ENCODE peak calls at places on chromosomes 13 and 19, in nine cellular contexts. One of them, this sample, is unnamed.
A peak's percentile ranks its signal among the peaks of the same experiment; 100 is the strongest.

GRCh38 chr19:47284324-47284899 is 9.7 kb downstream of the INAFM1 start:
- DNase-seq in CD4-positive, alpha-beta memory T cell: peak; percentile 69
- DNase-seq in small intestine: peak; percentile 60
- DNase-seq in SJSA1: peak; percentile 65
- DNase-seq in CD8-positive, alpha-beta T cell: no peak
- DNase-seq in WERI-Rb-1: peak; percentile 30
- DNase-seq in SK-N-MC: peak; percentile 56
- DNase-seq in left ventricle myocardium inferior: no peak
- DNase-seq in heart left ventricle: no peak
- DNase-seq in this sample: no peak

GRCh38 chr19:34818270-34818669 is 45.3 kb upstream of the ZNF599 start:
- DNase-seq in heart left ventricle: no peak
- DNase-seq in SK-N-MC: no peak
- DNase-seq in CD8-positive, alpha-beta T cell: no peak
- DNase-seq in SJSA1: no peak
- DNase-seq in small intestine: no peak
- DNase-seq in CD4-positive, alpha-beta memory T cell: no peak
- DNase-seq in WERI-Rb-1: no peak
- DNase-seq in left ventricle myocardium inferior: no peak
- DNase-seq in this sample: no peak

GRCh38 chr19:28258794-28259193 is 954.2 kb downstream of the UQCRFS1 start:
- DNase-seq in small intestine: no peak
- DNase-seq in CD4-positive, alpha-beta memory T cell: no peak
- DNase-seq in SK-N-MC: no peak
- DNase-seq in heart left ventricle: no peak
- DNase-seq in CD8-positive, alpha-beta T cell: no peak
- DNase-seq in WERI-Rb-1: no peak
- DNase-seq in left ventricle myocardium inferior: no peak
- DNase-seq in SJSA1: no peak
- DNase-seq in this sample: no peak

GRCh38 chr19:40754611-40755247 is 3.7 kb downstream of the SNRPA start:
- DNase-seq in CD8-positive, alpha-beta T cell: no peak
- DNase-seq in SJSA1: no peak
- DNase-seq in left ventricle myocardium inferior: no peak
- DNase-seq in WERI-Rb-1: no peak
- DNase-seq in SK-N-MC: no peak
- DNase-seq in small intestine: peak; percentile 92
- DNase-seq in heart left ventricle: no peak
- DNase-seq in CD4-positive, alpha-beta memory T cell: no peak
- DNase-seq in this sample: no peak

GRCh38 chr13:110012102-110012739 is 225.8 kb upstream of the IRS2 start:
- DNase-seq in WERI-Rb-1: no peak
- DNase-seq in CD4-positive, alpha-beta memory T cell: no peak
- DNase-seq in CD8-positive, alpha-beta T cell: no peak
- DNase-seq in SK-N-MC: no peak
- DNase-seq in SJSA1: peak; percentile 99
- DNase-seq in heart left ventricle: no peak
- DNase-seq in left ventricle myocardium inferior: no peak
- DNase-seq in small intestine: no peak
- DNase-seq in this sample: no peak

GRCh38 chr19:11379857-11380350 is 4.2 kb downstream of the EPOR start:
- DNase-seq in WERI-Rb-1: no peak
- DNase-seq in CD4-positive, alpha-beta memory T cell: no peak
- DNase-seq in left ventricle myocardium inferior: no peak
- DNase-seq in SJSA1: no peak
- DNase-seq in CD8-positive, alpha-beta T cell: no peak
- DNase-seq in heart left ventricle: no peak
- DNase-seq in SK-N-MC: no peak
- DNase-seq in small intestine: no peak
- DNase-seq in this sample: no peak

GRCh38 chr19:38557205-38557799 is 60.5 kb downstream of the MAP4K1 start:
- DNase-seq in CD8-positive, alpha-beta T cell: no peak
- DNase-seq in CD4-positive, alpha-beta memory T cell: peak; percentile 33
- DNase-seq in left ventricle myocardium inferior: no peak
- DNase-seq in WERI-Rb-1: no peak
- DNase-seq in heart left ventricle: no peak
- DNase-seq in SJSA1: no peak
- DNase-seq in SK-N-MC: no peak
- DNase-seq in small intestine: peak; percentile 51
- DNase-seq in this sample: no peak

GRCh38 chr13:51697181-51697580 is 106.8 kb downstream of the DHRS12 start:
- DNase-seq in small intestine: no peak
- DNase-seq in SK-N-MC: no peak
- DNase-seq in heart left ventricle: no peak
- DNase-seq in CD4-positive, alpha-beta memory T cell: no peak
- DNase-seq in CD8-positive, alpha-beta T cell: no peak
- DNase-seq in WERI-Rb-1: no peak
- DNase-seq in left ventricle myocardium inferior: no peak
- DNase-seq in SJSA1: no peak
- DNase-seq in this sample: no peak

GRCh38 chr19:10118960-10119359 is 739 bp downstream of the EIF3G start:
- DNase-seq in CD8-positive, alpha-beta T cell: no peak
- DNase-seq in SJSA1: no peak
- DNase-seq in CD4-positive, alpha-beta memory T cell: no peak
- DNase-seq in WERI-Rb-1: no peak
- DNase-seq in small intestine: no peak
- DNase-seq in heart left ventricle: no peak
- DNase-seq in SK-N-MC: no peak
- DNase-seq in left ventricle myocardium inferior: no peak
- DNase-seq in this sample: no peak

GRCh38 chr13:20231839-20232555 is at the start of gene GJB6:
- DNase-seq in heart left ventricle: no peak
- DNase-seq in SK-N-MC: no peak
- DNase-seq in CD4-positive, alpha-beta memory T cell: peak; percentile 15
- DNase-seq in left ventricle myocardium inferior: no peak
- DNase-seq in SJSA1: no peak
- DNase-seq in WERI-Rb-1: no peak
- DNase-seq in small intestine: peak; percentile 12
- DNase-seq in CD8-positive, alpha-beta T cell: no peak
- DNase-seq in this sample: no peak

GRCh38 chr19:4329858-4330257 is 8.8 kb downstream of the STAP2 start:
- DNase-seq in heart left ventricle: no peak
- DNase-seq in small intestine: no peak
- DNase-seq in SK-N-MC: no peak
- DNase-seq in CD8-positive, alpha-beta T cell: no peak
- DNase-seq in left ventricle myocardium inferior: no peak
- DNase-seq in CD4-positive, alpha-beta memory T cell: no peak
- DNase-seq in SJSA1: no peak
- DNase-seq in WERI-Rb-1: no peak
- DNase-seq in this sample: no peak

GRCh38 chr13:50511877-50512332 is 331.6 kb downstream of the DLEU7 start:
- DNase-seq in heart left ventricle: no peak
- DNase-seq in WERI-Rb-1: no peak
- DNase-seq in SJSA1: no peak
- DNase-seq in SK-N-MC: no peak
- DNase-seq in CD8-positive, alpha-beta T cell: no peak
- DNase-seq in small intestine: peak; percentile 38
- DNase-seq in left ventricle myocardium inferior: no peak
- DNase-seq in CD4-positive, alpha-beta memory T cell: peak; percentile 29
- DNase-seq in this sample: no peak

GRCh38 chr19:3691372-3691716 is 8.9 kb downstream of the PIP5K1C start:
- DNase-seq in left ventricle myocardium inferior: no peak
- DNase-seq in WERI-Rb-1: no peak
- DNase-seq in CD8-positive, alpha-beta T cell: no peak
- DNase-seq in CD4-positive, alpha-beta memory T cell: no peak
- DNase-seq in SJSA1: no peak
- DNase-seq in small intestine: no peak
- DNase-seq in heart left ventricle: no peak
- DNase-seq in SK-N-MC: no peak
- DNase-seq in this sample: no peak

GRCh38 chr13:112575680-112576079 is 12.3 kb downstream of the TUBGCP3 start:
- DNase-seq in WERI-Rb-1: no peak
- DNase-seq in left ventricle myocardium inferior: no peak
- DNase-seq in CD4-positive, alpha-beta memory T cell: no peak
- DNase-seq in CD8-positive, alpha-beta T cell: no peak
- DNase-seq in small intestine: no peak
- DNase-seq in SK-N-MC: no peak
- DNase-seq in SJSA1: peak; percentile 20
- DNase-seq in heart left ventricle: no peak
- DNase-seq in this sample: no peak

GRCh38 chr13:101417043-101417406 is 717 bp upstream of the NALCN start:
- DNase-seq in WERI-Rb-1: no peak
- DNase-seq in SJSA1: peak; percentile 22
- DNase-seq in left ventricle myocardium inferior: no peak
- DNase-seq in CD4-positive, alpha-beta memory T cell: no peak
- DNase-seq in small intestine: no peak
- DNase-seq in SK-N-MC: no peak
- DNase-seq in CD8-positive, alpha-beta T cell: no peak
- DNase-seq in heart left ventricle: no peak
- DNase-seq in this sample: no peak

GRCh38 chr19:53982611-53983010 is 8.8 kb upstream of the CACNG6 start:
- DNase-seq in CD4-positive, alpha-beta memory T cell: peak; percentile 12
- DNase-seq in CD8-positive, alpha-beta T cell: no peak
- DNase-seq in WERI-Rb-1: no peak
- DNase-seq in small intestine: no peak
- DNase-seq in left ventricle myocardium inferior: peak; percentile 55
- DNase-seq in SK-N-MC: no peak
- DNase-seq in heart left ventricle: peak; percentile 62
- DNase-seq in SJSA1: no peak
- DNase-seq in this sample: no peak

GRCh38 chr13:95485045-95485517 is 67.4 kb upstream of the CLDN10 start:
- DNase-seq in small intestine: no peak
- DNase-seq in CD4-positive, alpha-beta memory T cell: no peak
- DNase-seq in SJSA1: no peak
- DNase-seq in WERI-Rb-1: peak; percentile 56
- DNase-seq in SK-N-MC: no peak
- DNase-seq in heart left ventricle: no peak
- DNase-seq in CD8-positive, alpha-beta T cell: no peak
- DNase-seq in left ventricle myocardium inferior: no peak
- DNase-seq in this sample: no peak

DNA sequence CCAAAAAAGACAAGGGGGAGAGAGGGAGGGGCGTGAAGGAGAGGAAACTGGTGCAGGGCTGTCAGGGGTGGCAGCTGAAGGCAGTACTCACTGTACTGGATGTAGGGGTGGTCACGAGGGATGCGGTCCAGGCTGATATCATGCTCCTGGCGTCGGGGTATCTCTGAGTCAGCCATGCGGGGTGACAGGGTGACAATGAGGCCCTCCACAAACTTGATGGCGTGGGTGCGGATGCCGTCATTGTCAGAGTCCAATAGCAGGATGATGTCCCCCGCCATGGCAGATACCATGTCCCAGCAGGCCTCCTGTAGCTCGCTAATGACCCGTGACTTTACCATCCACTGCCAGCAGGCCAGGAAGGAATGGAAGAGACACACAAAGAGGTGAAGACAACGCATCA is 15.3 kb downstream of the SYMPK start:
- DNase-seq in heart left ventricle: no peak
- DNase-seq in SK-N-MC: no peak
- DNase-seq in left ventricle myocardium inferior: no peak
- DNase-seq in WERI-Rb-1: no peak
- DNase-seq in CD4-positive, alpha-beta memory T cell: no peak
- DNase-seq in SJSA1: no peak
- DNase-seq in CD8-positive, alpha-beta T cell: no peak
- DNase-seq in small intestine: no peak
- DNase-seq in this sample: no peak
- H3K9me3 ChIP-seq in heart left ventricle: no peaks in the 10 kb centered on the region
- H3K9me3 ChIP-seq in SK-N-MC: no peaks in the 10 kb centered on the region
- H3K9me3 ChIP-seq in left ventricle myocardium inferior: no peaks in the 10 kb centered on the region
- H3K9me3 ChIP-seq in WERI-Rb-1: no peaks in the 10 kb centered on the region
- H3K9me3 ChIP-seq in CD4-positive, alpha-beta memory T cell: no peaks in the 10 kb centered on the region
- H3K9me3 ChIP-seq in SJSA1: no peaks in the 10 kb centered on the region
- H3K9me3 ChIP-seq in CD8-positive, alpha-beta T cell: no peaks in the 10 kb centered on the region
- H3K9me3 ChIP-seq in small intestine: no peaks in the 10 kb centered on the region
- H3K9me3 ChIP-seq in this sample: no peaks in the 10 kb centered on the region

GRCh38 chr13:47044842-47045241 is 148.0 kb upstream of the HTR2A start:
- DNase-seq in WERI-Rb-1: no peak
- DNase-seq in SJSA1: no peak
- DNase-seq in heart left ventricle: no peak
- DNase-seq in small intestine: no peak
- DNase-seq in left ventricle myocardium inferior: no peak
- DNase-seq in CD4-positive, alpha-beta memory T cell: no peak
- DNase-seq in CD8-positive, alpha-beta T cell: no peak
- DNase-seq in SK-N-MC: no peak
- DNase-seq in this sample: no peak

GRCh38 chr13:47046706-47047105 is 149.9 kb upstream of the HTR2A start:
- DNase-seq in SJSA1: no peak
- DNase-seq in WERI-Rb-1: no peak
- DNase-seq in heart left ventricle: no peak
- DNase-seq in left ventricle myocardium inferior: no peak
- DNase-seq in small intestine: no peak
- DNase-seq in SK-N-MC: no peak
- DNase-seq in CD8-positive, alpha-beta T cell: no peak
- DNase-seq in CD4-positive, alpha-beta memory T cell: no peak
- DNase-seq in this sample: no peak

GRCh38 chr13:47049276-47049989 is 152.6 kb upstream of the HTR2A start:
- DNase-seq in SK-N-MC: no peak
- DNase-seq in CD4-positive, alpha-beta memory T cell: no peak
- DNase-seq in heart left ventricle: no peak
- DNase-seq in small intestine: no peak
- DNase-seq in WERI-Rb-1: no peak
- DNase-seq in SJSA1: no peak
- DNase-seq in left ventricle myocardium inferior: no peak
- DNase-seq in CD8-positive, alpha-beta T cell: no peak
- DNase-seq in this sample: no peak
- H3K4me3 ChIP-seq in SK-N-MC: no peak overlapping the region
- H3K4me3 ChIP-seq in CD4-positive, alpha-beta memory T cell: no peak overlapping the region
- H3K4me3 ChIP-seq in heart left ventricle: no peak overlapping the region
- H3K4me3 ChIP-seq in small intestine: no peak overlapping the region
- H3K4me3 ChIP-seq in WERI-Rb-1: no peak overlapping the region
- H3K4me3 ChIP-seq in SJSA1: no peak overlapping the region
- H3K4me3 ChIP-seq in left ventricle myocardium inferior: no peak overlapping the region
- H3K4me3 ChIP-seq in CD8-positive, alpha-beta T cell: no peak overlapping the region
- H3K4me3 ChIP-seq in this sample: no peak overlapping the region

DNA sequence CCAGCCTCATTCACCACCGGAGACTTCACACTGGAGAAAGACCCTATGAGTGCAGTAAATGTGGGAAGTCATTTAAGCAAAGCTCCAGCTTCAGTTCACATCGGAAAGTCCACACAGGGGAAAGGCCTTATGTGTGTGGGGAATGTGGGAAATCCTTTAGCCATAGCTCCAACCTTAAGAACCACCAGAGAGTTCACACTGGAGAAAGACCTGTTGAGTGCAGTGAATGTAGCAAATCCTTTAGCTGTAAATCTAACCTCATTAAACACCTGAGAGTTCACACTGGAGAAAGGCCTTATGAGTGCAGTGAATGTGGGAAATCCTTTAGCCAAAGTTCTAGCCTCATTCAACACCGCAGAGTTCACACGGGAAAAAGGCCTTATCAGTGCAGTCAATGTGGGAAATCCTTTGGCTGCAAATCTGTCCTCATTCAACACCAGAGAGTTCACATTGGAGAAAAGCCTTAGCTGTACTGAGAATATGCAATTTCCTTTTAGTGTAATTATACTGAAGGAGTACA is 8.8 kb downstream of the ZNF211 start:
- DNase-seq in WERI-Rb-1: no peak
- DNase-seq in CD8-positive, alpha-beta T cell: no peak
- DNase-seq in heart left ventricle: no peak
- DNase-seq in SK-N-MC: no peak
- DNase-seq in CD4-positive, alpha-beta memory T cell: no peak
- DNase-seq in SJSA1: no peak
- DNase-seq in small intestine: no peak
- DNase-seq in left ventricle myocardium inferior: no peak
- DNase-seq in this sample: no peak
- H3K9me3 ChIP-seq in WERI-Rb-1: peaks cover 5% of the 10 kb centered on the region
- H3K9me3 ChIP-seq in CD8-positive, alpha-beta T cell: peaks cover 48% of the 10 kb centered on the region
- H3K9me3 ChIP-seq in heart left ventricle: peaks cover 18% of the 10 kb centered on the region
- H3K9me3 ChIP-seq in SK-N-MC: peaks cover 23% of the 10 kb centered on the region
- H3K9me3 ChIP-seq in CD4-positive, alpha-beta memory T cell: peaks cover 58% of the 10 kb centered on the region
- H3K9me3 ChIP-seq in SJSA1: peaks cover 43% of the 10 kb centered on the region
- H3K9me3 ChIP-seq in small intestine: peaks cover 2% of the 10 kb centered on the region
- H3K9me3 ChIP-seq in left ventricle myocardium inferior: peaks cover 96% of the 10 kb centered on the region
- H3K9me3 ChIP-seq in this sample: peaks cover 75% of the 10 kb centered on the region

GRCh38 chr19:7928741-7929701 is 3.1 kb upstream of the CTXN1 start:
- DNase-seq in SJSA1: peak; percentile 86
- DNase-seq in SK-N-MC: no peak
- DNase-seq in WERI-Rb-1: peak; percentile 69
- DNase-seq in CD4-positive, alpha-beta memory T cell: peak; percentile 75
- DNase-seq in small intestine: no peak
- DNase-seq in heart left ventricle: no peak
- DNase-seq in left ventricle myocardium inferior: no peak
- DNase-seq in CD8-positive, alpha-beta T cell: peak; percentile 60
- DNase-seq in this sample: no peak
- H3K4me3 ChIP-seq in SJSA1: no peak overlapping the region
- H3K4me3 ChIP-seq in SK-N-MC: no peak overlapping the region
- H3K4me3 ChIP-seq in WERI-Rb-1: no peak overlapping the region
- H3K4me3 ChIP-seq in CD4-positive, alpha-beta memory T cell: no peak overlapping the region
- H3K4me3 ChIP-seq in small intestine: no peak overlapping the region
- H3K4me3 ChIP-seq in heart left ventricle: no peak overlapping the region
- H3K4me3 ChIP-seq in left ventricle myocardium inferior: no peak overlapping the region
- H3K4me3 ChIP-seq in CD8-positive, alpha-beta T cell: no peak overlapping the region
- H3K4me3 ChIP-seq in this sample: peak overlapping the region; percentile 14